ENCODE peak calls at places on chromosomes 2 and 18, in nine cellular contexts. Q is HFFc6, U is Peyer's patch, R is endothelial cell, G is thoracic aorta, O is epithelial cell of esophagus, M is cardiac fibroblast, E is body of pancreas, V is HFF-Myc. W is an unnamed sample.

GRCh38 chr18:67695684-67696083 is 179.2 kb upstream of the DSEL start:
- DNase-seq in Q (no peak), U (no peak), R (no peak), G (no peak), O (no peak), M (no peak), E (no peak), V (no peak), W (no peak)

GRCh38 chr2:196453613-196454047 is 185.9 kb upstream of the CCDC150 start:
- DNase-seq in Q (peak), U (peak), R (peak), G (no peak), O (peak), M (peak), E (peak), V (peak), W (peak)

GRCh38 chr2:85445316-85446295 is 27.1 kb downstream of the SH2D6 start:
- DNase-seq in Q (peak), U (no peak), R (no peak), G (no peak), O (peak), M (peak), E (peak), V (no peak), W (no peak)

GRCh38 chr2:192814376-192814775 is 619.6 kb upstream of the TMEFF2 start:
- DNase-seq in Q (no peak), U (no peak), R (no peak), G (no peak), O (peak), M (no peak), E (no peak), V (no peak), W (no peak)

GRCh38 chr2:203718087-203718486 is 11.6 kb downstream of the CD28 start:
- DNase-seq in Q (no peak), U (peak), R (no peak), G (no peak), O (no peak), M (peak), E (no peak), V (peak), W (no peak)

GRCh38 chr2:39620067-39620466 is 45.6 kb upstream of the TMEM178A start:
- DNase-seq in Q (peak), U (peak), R (no peak), G (peak), O (peak), M (peak), E (peak), V (peak), W (no peak)

GRCh38 chr2:119469131-119469530 is 37.5 kb downstream of the TMEM37 start:
- DNase-seq in Q (no peak), U (no peak), R (no peak), G (no peak), O (no peak), M (no peak), E (no peak), V (no peak), W (no peak)

GRCh38 chr2:222877556-222878278 is 16.9 kb downstream of the ACSL3 start:
- DNase-seq in Q (no peak), U (no peak), R (no peak), G (no peak), O (peak), M (no peak), E (no peak), V (no peak), W (no peak)

GRCh38 chr2:79887747-79888374 is 375.0 kb downstream of the CTNNA2 start:
- DNase-seq in Q (peak), U (no peak), R (peak), G (no peak), O (peak), M (peak), E (peak), V (peak), W (peak)

GRCh38 chr2:191636235-191636543 is 41.7 kb upstream of the NABP1 start:
- DNase-seq in Q (peak), U (no peak), R (no peak), G (no peak), O (peak), M (peak), E (no peak), V (no peak), W (no peak)

GRCh38 chr2:15241208-15241607 is 319.9 kb downstream of the NBAS start:
- DNase-seq in Q (no peak), U (no peak), R (no peak), G (no peak), O (peak), M (no peak), E (no peak), V (no peak), W (no peak)

GRCh38 chr18:8949206-8949605 is 153.3 kb upstream of the NDUFV2 start:
- DNase-seq in Q (peak), U (no peak), R (no peak), G (no peak), O (no peak), M (peak), E (no peak), V (no peak), W (no peak)

GRCh38 chr2:237687666-237688065 is 60.3 kb downstream of the LRRFIP1 start:
- DNase-seq in Q (peak), U (peak), R (no peak), G (peak), O (peak), M (peak), E (peak), V (peak), W (no peak)

GRCh38 chr2:142989276-142990204 is 112.1 kb downstream of the KYNU start:
- DNase-seq in Q (peak), U (no peak), R (no peak), G (no peak), O (peak), M (peak), E (no peak), V (no peak), W (no peak)

GRCh38 chr18:23694642-23695430 is 5.6 kb downstream of the LAMA3 start:
- DNase-seq in Q (no peak), U (no peak), R (no peak), G (no peak), O (peak), M (no peak), E (no peak), V (no peak), W (no peak)

GRCh38 chr2:237876518-237876917 is 17.1 kb downstream of the RAMP1 start:
- DNase-seq in Q (no peak), U (no peak), R (no peak), G (no peak), O (no peak), M (no peak), E (no peak), V (no peak), W (no peak)

GRCh38 chr2:238136820-238137537 is 1.5 kb upstream of the KLHL30 start:
- DNase-seq in Q (peak), U (no peak), R (no peak), G (no peak), O (peak), M (peak), E (peak), V (no peak), W (no peak)

GRCh38 chr18:9596843-9597242 is 17.5 kb downstream of the PPP4R1 start:
- DNase-seq in Q (no peak), U (no peak), R (no peak), G (no peak), O (no peak), M (no peak), E (no peak), V (no peak), W (no peak)

GRCh38 chr2:5842326-5842725 is 150.1 kb downstream of the SOX11 start:
- DNase-seq in Q (no peak), U (no peak), R (no peak), G (no peak), O (no peak), M (no peak), E (no peak), V (no peak), W (no peak)

GRCh38 chr2:158297606-158298005 is 158.9 kb downstream of the CCDC148 start:
- DNase-seq in Q (peak), U (no peak), R (no peak), G (no peak), O (peak), M (no peak), E (no peak), V (no peak), W (no peak)

DNA sequence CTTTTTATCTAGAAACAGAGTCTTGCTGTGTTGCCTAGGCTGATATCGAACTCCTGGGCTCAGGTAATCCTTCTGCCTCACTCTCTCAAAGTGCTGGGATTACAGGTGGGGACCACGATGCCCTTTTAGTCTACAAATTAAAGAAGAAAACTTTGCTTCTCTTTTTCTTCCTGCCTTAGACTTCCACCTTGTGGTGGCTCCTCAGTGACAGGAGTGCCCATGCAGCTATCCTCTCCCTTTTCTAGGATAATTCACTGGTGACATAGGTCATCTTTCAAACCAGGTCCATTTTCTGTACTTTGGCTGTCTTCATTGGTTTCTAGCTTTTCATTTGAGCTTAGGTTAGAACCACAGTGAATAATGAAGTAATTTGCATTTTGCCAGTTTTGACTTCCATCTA is 13.6 kb downstream of the DCAF17 start:
- DNase-seq in Q (no peak), U (no peak), R (no peak), G (no peak), O (no peak), M (no peak), E (no peak), V (no peak), W (no peak)
- TF ChIP-seq CTCF in Q (peak), U (no peak), R (no peak), G (no peak), O (peak), M (no peak), E (no peak), V (no peak), W (no peak)

GRCh38 chr2:59378104-59378503 is 1137.0 kb upstream of the FANCL start:
- DNase-seq in Q (no peak), U (no peak), R (no peak), G (no peak), O (no peak), M (no peak), E (no peak), V (no peak), W (no peak)
- TF ChIP-seq CTCF in Q (no peak), U (no peak), R (no peak), G (no peak), O (no peak), M (no peak), E (no peak), V (no peak), W (no peak)

DNA sequence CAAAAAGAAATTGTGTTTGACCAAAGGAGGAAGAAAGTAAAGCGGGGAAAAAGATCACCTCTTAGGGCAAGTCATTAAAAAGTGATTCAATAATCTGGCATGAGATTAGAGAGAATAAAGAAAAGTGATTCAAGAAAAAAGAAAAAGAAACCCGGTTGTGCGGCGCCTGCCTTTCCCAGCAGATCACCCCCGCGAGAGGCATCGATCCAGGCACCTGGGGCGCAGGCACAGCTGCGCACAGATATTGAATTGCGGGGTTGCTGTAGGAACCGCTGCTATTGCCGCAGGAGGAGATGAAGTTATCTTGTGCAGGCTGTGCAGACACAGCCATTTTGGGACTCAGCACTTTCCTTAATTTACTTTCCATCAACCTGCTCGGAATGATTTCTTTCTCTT is 71.2 kb downstream of the PLB1 start:
- DNase-seq in Q (no peak), U (no peak), R (no peak), G (no peak), O (no peak), M (no peak), E (no peak), V (no peak), W (no peak)
- TF ChIP-seq CTCF in Q (no peak), U (no peak), R (peak), G (no peak), O (no peak), M (no peak), E (no peak), V (no peak), W (peak)

GRCh38 chr2:120520454-120520853 is 174.5 kb downstream of the INHBB start:
- DNase-seq in Q (no peak), U (no peak), R (no peak), G (no peak), O (no peak), M (no peak), E (no peak), V (no peak), W (no peak)

GRCh38 chr2:120518819-120519218 is 172.9 kb downstream of the INHBB start:
- DNase-seq in Q (no peak), U (no peak), R (no peak), G (no peak), O (no peak), M (no peak), E (no peak), V (no peak), W (no peak)

GRCh38 chr2:120522151-120522751 is 176.3 kb downstream of the INHBB start:
- DNase-seq in Q (no peak), U (no peak), R (no peak), G (no peak), O (no peak), M (peak), E (no peak), V (no peak), W (no peak)

GRCh38 chr2:120519469-120519868 is 173.5 kb downstream of the INHBB start:
- DNase-seq in Q (no peak), U (no peak), R (no peak), G (no peak), O (no peak), M (no peak), E (no peak), V (no peak), W (no peak)

GRCh38 chr2:120520929-120521912 is 175.3 kb downstream of the INHBB start:
- DNase-seq in Q (no peak), U (no peak), R (peak), G (no peak), O (peak), M (peak), E (peak), V (no peak), W (peak)
- TF ChIP-seq CTCF in Q (peak), U (no peak), R (peak), G (peak), O (peak), M (peak), E (peak), V (peak), W (peak)

W was measured in nephron progenitor cell.